ENCODE peak calls at places on chromosome 19, in seven cellular contexts. C is PC-9, I is HepG2, L is fibroblast of lung, E is neural progenitor cell, N is GM23248, R is GM12878. O is an unnamed sample.

GRCh38 chr19:34364830-34365462 is at the start of gene GPI:
- DNase-seq in C (peak; percentile 75), I (peak; percentile 61), L (peak; percentile 39), E (peak; percentile 72), N (peak; percentile 83), R (no peak), O (peak; percentile 90)

GRCh38 chr19:46353730-46354528 is 7.0 kb downstream of the PPP5C start:
- DNase-seq in C (no peak), I (no peak), L (no peak), E (no peak), N (no peak), R (no peak), O (no peak)

GRCh38 chr19:4705413-4706131 is 18.1 kb downstream of the DPP9 start:
- DNase-seq in C (no peak), I (peak; percentile 89), L (no peak), E (no peak), N (no peak), R (no peak), O (no peak)

GRCh38 chr19:41870401-41870873 is 6.6 kb upstream of the CD79A start:
- DNase-seq in C (no peak), I (no peak), L (peak; percentile 79), E (no peak), N (peak; percentile 79), R (no peak), O (no peak)

GRCh38 chr19:27694361-27695055 is 1518.4 kb downstream of the UQCRFS1 start:
- DNase-seq in C (no peak), I (no peak), L (no peak), E (no peak), N (no peak), R (no peak), O (no peak)

GRCh38 chr19:58518261-58519086 is 1.1 kb downstream of the ZBTB45 start:
- DNase-seq in C (no peak), I (no peak), L (no peak), E (no peak), N (peak; percentile 30), R (no peak), O (peak; percentile 67)

GRCh38 chr19:19464339-19465098 is 50.8 kb downstream of the TSSK6 start:
- DNase-seq in C (no peak), I (no peak), L (peak; percentile 73), E (peak; percentile 83), N (peak; percentile 71), R (no peak), O (no peak)

GRCh38 chr19:43738780-43739211 is 16.0 kb downstream of the SMG9 start:
- DNase-seq in C (no peak), I (no peak), L (peak; percentile 33), E (no peak), N (peak; percentile 31), R (no peak), O (no peak)

GRCh38 chr19:18414504-18415176 is 4.6 kb upstream of the SSBP4 start:
- DNase-seq in C (no peak), I (no peak), L (no peak), E (peak; percentile 1), N (peak; percentile 71), R (no peak), O (no peak)

GRCh38 chr19:7216373-7216902 is 77.8 kb downstream of the INSR start:
- DNase-seq in C (no peak), I (no peak), L (no peak), E (no peak), N (no peak), R (no peak), O (no peak)

GRCh38 chr19:46813570-46814358 is 25.4 kb upstream of the SLC1A5 start:
- DNase-seq in C (peak; percentile 40), I (peak; percentile 56), L (peak; percentile 44), E (no peak), N (no peak), R (no peak), O (no peak)

GRCh38 chr19:5805465-5806132 is 732 bp downstream of the NRTN start:
- DNase-seq in C (peak; percentile 72), I (peak; percentile 65), L (peak; percentile 25), E (peak; percentile 97), N (peak; percentile 71), R (no peak), O (peak; percentile 76)

GRCh38 chr19:3528080-3528479 is 10.9 kb upstream of the TEKTIP1 start:
- DNase-seq in C (no peak), I (no peak), L (no peak), E (no peak), N (no peak), R (no peak), O (no peak)

GRCh38 chr19:55301459-55302331 is 17.9 kb downstream of the BRSK1 start:
- DNase-seq in C (peak; percentile 94), I (peak; percentile 68), L (peak; percentile 47), E (peak; percentile 95), N (peak; percentile 86), R (peak; percentile 59), O (peak; percentile 98)

GRCh38 chr19:4439243-4439642 is 18.4 kb downstream of the UBXN6 start:
- DNase-seq in C (no peak), I (no peak), L (no peak), E (no peak), N (no peak), R (no peak), O (no peak)

GRCh38 chr19:29491491-29491890 is 34.3 kb upstream of the VSTM2B start:
- DNase-seq in C (no peak), I (no peak), L (no peak), E (no peak), N (no peak), R (no peak), O (no peak)

GRCh38 chr19:29495971-29496441 is 29.8 kb upstream of the VSTM2B start:
- DNase-seq in C (no peak), I (no peak), L (no peak), E (no peak), N (no peak), R (no peak), O (no peak)

GRCh38 chr19:29495091-29495490 is 30.7 kb upstream of the VSTM2B start:
- DNase-seq in C (no peak), I (no peak), L (no peak), E (no peak), N (no peak), R (no peak), O (no peak)

GRCh38 chr19:29491995-29492577 is 33.7 kb upstream of the VSTM2B start:
- DNase-seq in C (no peak), I (no peak), L (no peak), E (no peak), N (no peak), R (no peak), O (no peak)

DNA sequence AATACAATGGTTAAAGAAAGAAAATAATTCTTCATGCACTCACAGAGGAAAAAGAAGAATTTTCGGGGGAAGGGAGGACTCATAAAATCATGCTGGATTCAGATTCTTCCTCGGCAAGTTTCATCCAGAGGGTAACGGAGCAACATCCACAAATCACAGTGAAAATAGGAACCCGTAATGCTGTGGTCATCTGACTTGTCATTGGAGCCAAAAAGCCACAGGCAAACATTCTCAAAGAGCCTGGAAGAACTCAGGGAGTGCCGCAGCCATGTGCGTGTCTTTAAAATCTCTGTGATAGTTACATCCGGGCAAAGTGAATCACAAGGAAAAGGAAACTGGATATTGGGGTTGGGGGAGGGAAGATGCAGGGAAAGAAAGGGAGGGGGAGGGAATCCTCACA is 33.0 kb upstream of the VSTM2B start:
- DNase-seq in C (no peak), I (no peak), L (no peak), E (no peak), N (no peak), R (no peak), O (no peak)
- H2AFZ ChIP-seq in C (no peak overlapping the region), I (no peak overlapping the region), L (no peak overlapping the region), E (peak overlapping the region; percentile 71), N (no peak overlapping the region), R (no peak overlapping the region), O (no peak overlapping the region)

GRCh38 chr19:9146882-9147281 is 6.7 kb downstream of the ZNF317 start:
- DNase-seq in C (no peak), I (no peak), L (no peak), E (no peak), N (no peak), R (no peak), O (no peak)
- H2AFZ ChIP-seq in C (no peak overlapping the region), I (no peak overlapping the region), L (no peak overlapping the region), E (no peak overlapping the region), N (no peak overlapping the region), R (no peak overlapping the region), O (no peak overlapping the region)

GRCh38 chr19:39845621-39846175 is 481 bp downstream of the FBL start:
- DNase-seq in C (no peak), I (no peak), L (no peak), E (peak; percentile 61), N (peak; percentile 69), R (no peak), O (peak; percentile 59)
- H2AFZ ChIP-seq in C (peak overlapping the region; percentile 93), I (no peak overlapping the region), L (no peak overlapping the region), E (peak overlapping the region; percentile 35), N (peak overlapping the region; percentile 99), R (peak overlapping the region; percentile 51), O (peak overlapping the region; percentile 31)

DNA sequence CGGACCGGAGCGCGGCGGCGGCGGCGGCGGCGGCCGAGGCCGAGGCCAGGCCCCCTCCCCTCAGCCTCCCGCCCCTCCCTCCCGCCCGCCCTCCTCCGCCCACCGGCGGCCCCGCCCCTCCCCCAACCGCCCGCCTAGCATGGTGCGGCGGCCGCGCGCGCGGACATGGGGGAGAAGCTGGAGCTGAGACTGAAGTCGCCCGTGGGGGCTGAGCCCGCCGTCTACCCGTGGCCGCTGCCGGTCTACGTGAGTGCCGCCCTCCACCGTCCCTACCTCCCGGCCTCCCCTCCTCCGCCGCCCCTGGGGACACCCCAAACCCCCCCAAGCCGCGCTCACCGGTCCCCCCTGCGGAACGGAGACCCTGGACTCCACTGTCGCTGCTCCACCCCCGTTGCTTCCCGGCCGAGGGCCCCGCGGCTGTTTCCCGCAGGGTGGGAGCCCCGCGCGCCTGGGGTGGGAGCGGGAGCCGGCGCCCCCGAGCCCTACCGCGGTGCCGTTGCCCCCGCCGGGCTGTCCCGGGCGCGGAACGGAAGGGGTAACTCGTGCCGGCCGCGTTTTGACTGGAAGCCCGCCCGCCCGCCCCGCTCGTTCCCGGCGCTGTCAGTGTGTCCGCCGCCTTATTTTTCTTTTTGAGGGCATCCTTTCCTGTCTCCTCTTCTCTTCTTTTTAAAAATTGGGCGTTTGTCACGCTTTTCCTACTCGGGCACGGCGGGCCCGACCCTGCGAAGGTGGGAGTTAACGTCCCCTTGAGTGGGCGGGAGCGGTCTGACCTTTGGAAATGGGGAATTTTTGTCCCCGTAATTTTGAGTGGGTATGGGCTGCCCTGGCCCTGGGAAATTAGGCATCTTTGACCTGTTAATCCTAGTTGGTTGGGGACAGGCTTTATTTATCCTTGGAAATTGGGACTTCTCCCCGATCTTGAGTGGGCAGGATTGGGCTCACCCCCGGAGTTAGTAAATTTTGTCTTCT is 571 bp downstream of the DOT1L start:
- DNase-seq in C (no peak), I (no peak), L (no peak), E (peak; percentile 73), N (peak; percentile 70), R (no peak), O (peak; percentile 74)
- H2AFZ ChIP-seq in C (no peak overlapping the region), I (no peak overlapping the region), L (no peak overlapping the region), E (peak overlapping the region; percentile 77), N (no peak overlapping the region), R (peak overlapping the region; percentile 23), O (no peak overlapping the region)

O was measured in Karpas-422.